ENCODE peak calls at places on chromosomes 4 and X, in six cellular contexts. U, V, M, T, S and C are unnamed samples.

GRCh38 chrX:153771261-153771681 is 7.2 kb downstream of the PLXNB3 start:
- DNase-seq in M (no peak), V (no peak), S (no peak), U (no peak), T (no peak), C (no peak)

GRCh38 chr4:180794352-180794751 is 1448.8 kb upstream of the TENM3 start:
- DNase-seq in U (no peak), V (no peak), S (no peak), M (no peak), T (peak; percentile 8), C (no peak)

GRCh38 chr4:185834088-185834487 is 22.1 kb upstream of the SORBS2 start:
- DNase-seq in S (no peak), T (no peak), U (no peak), V (no peak), M (no peak), C (no peak)

GRCh38 chrX:150752124-150752523 is 58.9 kb downstream of the MTMR1 start:
- DNase-seq in S (no peak), U (peak; percentile 19), T (no peak), V (no peak), M (no peak), C (no peak)

GRCh38 chr4:140212171-140212570 is 58.2 kb upstream of the MAML3 start:
- DNase-seq in S (no peak), M (no peak), U (no peak), T (no peak), V (no peak), C (no peak)

GRCh38 chr4:128416921-128417320 is 129.3 kb upstream of the PGRMC2 start:
- DNase-seq in V (no peak), M (no peak), S (no peak), U (no peak), T (peak; percentile 62), C (no peak)

GRCh38 chr4:140095694-140096482 is 58.1 kb downstream of the MAML3 start:
- DNase-seq in V (no peak), U (peak; percentile 100), T (peak; percentile 97), M (peak; percentile 80), S (peak; percentile 72), C (peak; percentile 81)

GRCh38 chr4:8260656-8261111 is 8.9 kb upstream of the HTRA3 start:
- DNase-seq in M (peak; percentile 47), T (peak; percentile 70), V (no peak), U (peak; percentile 96), S (no peak), C (peak; percentile 68)

GRCh38 chr4:69668680-69669079 is 15.6 kb upstream of the UGT2A1 start:
- DNase-seq in V (no peak), S (no peak), U (no peak), M (no peak), T (no peak), C (no peak)

GRCh38 chr4:105895609-105896460 is 564 bp downstream of the NPNT start:
- DNase-seq in V (peak; percentile 45), U (no peak), S (no peak), T (peak; percentile 3), M (peak; percentile 58), C (peak; percentile 75)

GRCh38 chr4:102076622-102077021 is 268.7 kb downstream of the SLC39A8 start:
- DNase-seq in M (peak; percentile 66), S (no peak), V (no peak), U (no peak), T (no peak), C (no peak)

GRCh38 chrX:52359614-52360232 is 9.1 kb upstream of the XAGE2 start:
- DNase-seq in M (no peak), T (peak; percentile 60), V (no peak), S (no peak), U (no peak), C (no peak)

GRCh38 chr4:68858039-68858438 is 42.2 kb downstream of the UGT2B10 start:
- DNase-seq in T (no peak), V (no peak), S (no peak), U (no peak), M (no peak), C (no peak)

GRCh38 chrX:45743081-45743533 is 542.4 kb upstream of the DIPK2B start:
- DNase-seq in S (no peak), M (peak; percentile 78), T (no peak), U (peak; percentile 75), V (peak; percentile 40), C (peak; percentile 56)

GRCh38 chrX:39261446-39262147 is 460.3 kb downstream of the MID1IP1 start:
- DNase-seq in U (no peak), V (no peak), S (peak; percentile 13), T (peak; percentile 41), M (peak; percentile 82), C (peak; percentile 54)

DNA sequence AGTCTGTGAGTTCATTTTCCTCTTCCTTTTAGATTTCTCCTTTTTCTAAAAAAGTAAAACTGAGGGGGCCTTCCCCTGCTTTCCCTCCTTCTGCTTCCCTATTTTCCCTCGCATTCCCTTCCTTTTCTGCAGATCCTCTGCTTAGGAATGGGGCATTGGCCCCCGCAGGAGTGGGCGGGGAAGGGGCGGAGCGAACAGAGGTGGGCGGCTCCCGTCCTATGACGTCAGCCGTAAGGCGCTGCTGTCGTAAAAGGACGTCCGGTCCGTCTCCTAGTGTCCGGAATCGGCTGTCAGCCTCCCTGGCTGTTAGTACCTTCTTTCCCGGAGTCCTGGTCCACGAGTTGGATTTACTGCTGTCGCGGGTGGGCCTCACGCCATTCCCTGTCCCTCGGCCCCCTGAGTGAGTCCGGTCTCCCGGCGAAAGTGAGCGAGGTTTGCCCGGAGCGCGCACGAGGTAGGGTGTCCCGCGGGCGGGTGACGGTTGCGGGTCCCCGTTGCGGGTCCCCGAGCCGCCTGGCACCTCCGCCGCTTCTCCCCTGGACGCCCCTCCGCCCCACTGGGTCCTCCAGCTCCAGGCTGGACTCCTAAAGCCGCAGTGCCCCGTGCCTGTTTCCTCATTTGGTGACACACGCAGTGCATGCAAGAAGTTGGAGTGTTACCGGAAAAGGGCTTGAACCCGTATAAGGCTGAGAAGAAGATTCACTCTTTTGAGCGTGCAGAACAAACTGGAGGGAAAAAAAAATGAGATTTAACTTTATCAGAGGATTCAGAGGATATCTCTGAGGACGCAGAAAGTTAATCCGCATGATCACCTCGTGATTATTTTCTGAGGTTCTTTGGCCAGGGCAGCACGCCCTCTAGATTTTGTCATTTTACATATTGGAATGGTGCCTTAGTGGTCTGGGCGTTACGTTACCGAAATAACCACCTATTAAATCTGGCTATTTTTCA is at the start of gene ZNF330:
- DNase-seq in M (peak; percentile 80), V (peak; percentile 91), U (peak; percentile 93), S (peak; percentile 94), T (peak; percentile 95), C (peak; percentile 98)
- TF ChIP-seq CTCF in M (peak; percentile 32), V (peak; percentile 21), U (peak; percentile 23), S (no peak), T (peak; percentile 24), C (peak; percentile 50)

GRCh38 chr4:15765306-15765705 is 12.8 kb upstream of the CD38 start:
- DNase-seq in S (no peak), U (no peak), T (no peak), V (no peak), M (no peak), C (no peak)

GRCh38 chr4:15765910-15766703 is 12.0 kb upstream of the CD38 start:
- DNase-seq in M (no peak), T (no peak), S (no peak), U (no peak), V (no peak), C (no peak)

GRCh38 chr4:15771419-15772058 is 6.6 kb upstream of the CD38 start:
- DNase-seq in T (no peak), V (no peak), S (no peak), U (no peak), M (no peak), C (no peak)

GRCh38 chr4:15769202-15769601 is 8.9 kb upstream of the CD38 start:
- DNase-seq in S (no peak), U (no peak), T (no peak), M (no peak), V (no peak), C (no peak)

DNA sequence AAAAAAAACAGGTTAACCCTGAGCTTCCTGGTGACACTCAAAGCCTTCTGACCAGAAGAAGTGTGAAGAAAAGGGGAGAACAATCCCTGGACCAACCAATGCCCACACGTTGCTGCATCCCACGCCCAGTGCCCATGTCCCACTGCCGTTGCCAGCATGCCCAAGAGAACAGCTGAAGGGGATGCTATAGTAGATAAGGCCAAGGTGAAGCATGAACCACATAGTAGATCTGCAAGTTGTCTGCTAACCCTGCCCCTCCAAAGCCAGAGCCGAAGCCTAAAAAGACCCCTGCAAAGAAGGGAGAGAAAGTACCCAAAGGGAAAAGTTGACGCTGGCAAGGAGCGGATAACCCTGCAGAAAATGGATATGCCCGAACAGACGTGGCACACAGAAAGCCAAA is 11.3 kb upstream of the CD38 start:
- DNase-seq in U (no peak), T (no peak), S (no peak), M (no peak), V (no peak), C (no peak)
- H3K4me1 ChIP-seq in U (no peaks in the 10 kb centered on the region), T (no peaks in the 10 kb centered on the region), S (no peaks in the 10 kb centered on the region), M (no peaks in the 10 kb centered on the region), V (no peaks in the 10 kb centered on the region), C (no peaks in the 10 kb centered on the region)

GRCh38 chrX:47200385-47201150 is 6.9 kb downstream of the UBA1 start:
- DNase-seq in V (no peak), U (peak; percentile 65), S (no peak), M (peak; percentile 71), T (peak; percentile 22), C (peak; percentile 76)
- H3K27ac ChIP-seq in V (no peak overlapping the region), U (no peak overlapping the region), S (no peak overlapping the region), M (no peak overlapping the region), T (no peak overlapping the region), C (no peak overlapping the region)

GRCh38 chr4:22420291-22420690 is 95.6 kb downstream of the ADGRA3 start:
- DNase-seq in V (no peak), M (no peak), U (no peak), T (no peak), S (no peak), C (no peak)
- TF ChIP-seq CTCF in V (no peak), M (no peak), U (no peak), T (no peak), S (no peak), C (no peak)

GRCh38 chr4:158807696-158808095 is 38.9 kb downstream of the FNIP2 start:
- DNase-seq in S (no peak), M (no peak), T (no peak), V (no peak), U (no peak), C (no peak)
- H3K4me1 ChIP-seq in S (peaks cover 59% of the 10 kb centered on the region), M (peaks cover 42% of the 10 kb centered on the region), T (peaks cover 78% of the 10 kb centered on the region), V (peaks cover 4% of the 10 kb centered on the region), U (peaks cover 3% of the 10 kb centered on the region), C (peaks cover 5% of the 10 kb centered on the region)

GRCh38 chrX:130300010-130300282 is 31.2 kb upstream of the ZNF280C start:
- DNase-seq in M (no peak), S (no peak), U (no peak), T (no peak), V (no peak), C (no peak)
- H3K27ac ChIP-seq in M (no peak overlapping the region), S (no peak overlapping the region), U (no peak overlapping the region), T (no peak overlapping the region), V (no peak overlapping the region), C (no peak overlapping the region)

GRCh38 chrX:38256019-38256418 is 35.3 kb upstream of the SRPX start:
- DNase-seq in V (no peak), M (no peak), T (no peak), U (no peak), S (no peak), C (no peak)

GRCh38 chrX:38262715-38263620 is 42.3 kb upstream of the SRPX start:
- DNase-seq in S (no peak), M (no peak), U (peak; percentile 72), V (no peak), T (peak; percentile 23), C (no peak)

GRCh38 chrX:38260231-38260630 is 39.6 kb upstream of the SRPX start:
- DNase-seq in S (no peak), U (peak; percentile 11), T (no peak), M (no peak), V (peak; percentile 35), C (peak; percentile 76)
- TF ChIP-seq CTCF in S (no peak), U (peak; percentile 33), T (peak; percentile 32), M (peak; percentile 71), V (peak; percentile 59), C (peak; percentile 68)